ENCODE peak calls at places on chromosome 9, in four cellular contexts. J, I, M and R are unnamed samples.

GRCh38 chr9:111233963-111234362 is 96.1 kb downstream of the OR2K2 start:
- DNase-seq in J (no peak), I (no peak), M (no peak), R (no peak)

GRCh38 chr9:12818431-12819000 is 43.7 kb downstream of the LURAP1L start:
- DNase-seq in J (no peak), I (peak), M (no peak), R (no peak)

GRCh38 chr9:27473135-27473534 is 51.0 kb upstream of the IFNK start:
- DNase-seq in J (no peak), I (peak), M (no peak), R (no peak)

GRCh38 chr9:32704343-32704742 is 68.9 kb upstream of the TAF1L start:
- DNase-seq in J (no peak), I (no peak), M (no peak), R (no peak)

GRCh38 chr9:73426226-73426625 is 274.6 kb downstream of the ANXA1 start:
- DNase-seq in J (no peak), I (no peak), M (no peak), R (no peak)

GRCh38 chr9:75876999-75877647 is 13.3 kb upstream of the PCSK5 start:
- DNase-seq in J (no peak), I (no peak), M (no peak), R (no peak)

GRCh38 chr9:134221273-134222017 is 57.1 kb upstream of the RNU6ATAC start:
- DNase-seq in J (no peak), I (no peak), M (no peak), R (no peak)

GRCh38 chr9:12748016-12748415 is 26.8 kb upstream of the LURAP1L start:
- DNase-seq in J (no peak), I (no peak), M (no peak), R (no peak)

GRCh38 chr9:133664651-133665050 is 28.5 kb downstream of the DBH start:
- DNase-seq in J (no peak), I (no peak), M (no peak), R (no peak)

GRCh38 chr9:16866542-16866941 is 3.9 kb downstream of the BNC2 start:
- DNase-seq in J (no peak), I (peak), M (no peak), R (no peak)

GRCh38 chr9:81394816-81395215 is 294.5 kb downstream of the TLE1 start:
- DNase-seq in J (no peak), I (no peak), M (no peak), R (no peak)

GRCh38 chr9:94802795-94803194 is 76.3 kb downstream of the AOPEP start:
- DNase-seq in J (no peak), I (peak), M (no peak), R (peak)

GRCh38 chr9:73548201-73548600 is 396.5 kb downstream of the ANXA1 start:
- DNase-seq in J (no peak), I (peak), M (no peak), R (no peak)

GRCh38 chr9:33939924-33940874 is 108.5 kb downstream of the UBAP2 start:
- DNase-seq in J (no peak), I (no peak), M (no peak), R (no peak)

GRCh38 chr9:468766-469496 is 254.3 kb downstream of the DOCK8 start:
- DNase-seq in J (no peak), I (no peak), M (no peak), R (peak)

GRCh38 chr9:16058131-16058549 is 505.3 kb downstream of the CCDC171 start:
- DNase-seq in J (no peak), I (peak), M (no peak), R (no peak)

GRCh38 chr9:87324613-87325194 is 173.0 kb upstream of the DAPK1 start:
- DNase-seq in J (no peak), I (peak), M (no peak), R (no peak)

GRCh38 chr9:79862921-79863890 is 291.4 kb downstream of the TLE4 start:
- DNase-seq in J (no peak), I (no peak), M (no peak), R (no peak)

GRCh38 chr9:106052735-106053134 is 358.4 kb downstream of the TMEM38B start:
- DNase-seq in J (no peak), I (no peak), M (no peak), R (no peak)

GRCh38 chr9:104866186-104866585 is 61.8 kb downstream of the ABCA1 start:
- DNase-seq in J (no peak), I (peak), M (no peak), R (no peak)

GRCh38 chr9:68505681-68506409 is 34.8 kb downstream of the TMEM252 start:
- DNase-seq in J (no peak), I (no peak), M (no peak), R (no peak)

GRCh38 chr9:136784997-136785361 is 6.2 kb upstream of the TMEM141 start:
- DNase-seq in J (no peak), I (no peak), M (no peak), R (peak)

GRCh38 chr9:122302541-122302940 is 37.9 kb downstream of the MRRF start:
- DNase-seq in J (no peak), I (peak), M (no peak), R (no peak)

GRCh38 chr9:105319514-105319863 is 75.0 kb downstream of the SLC44A1 start:
- DNase-seq in J (no peak), I (no peak), M (no peak), R (no peak)

GRCh38 chr9:89312154-89312616 is 1.2 kb downstream of the CKS2 start:
- DNase-seq in J (no peak), I (no peak), M (no peak), R (peak)